ENCODE peak calls at places on chromosomes 12 and 14, in nine cellular contexts. H, V, M, Q, Z, Y, S, G and K are unnamed samples.
A peak's percentile ranks its signal among the peaks of the same experiment; 100 is the strongest.

GRCh38 chr12:127401005-127401404 is 866.0 kb upstream of the TMEM132C start:
- DNase-seq in Z (no peak), H (no peak), M (no peak), Y (no peak), S (no peak), V (no peak), Q (no peak), G (no peak), K (no peak)

GRCh38 chr12:65536876-65537661 is 258.6 kb downstream of the MSRB3 start:
- DNase-seq in M (no peak), H (no peak), Z (peak; percentile 95), V (no peak), Y (peak; percentile 9), G (no peak), Q (no peak), S (peak; percentile 98), K (no peak)

GRCh38 chr12:52452101-52452500 is at the start of gene KRT6B:
- DNase-seq in H (no peak), S (no peak), Y (no peak), M (no peak), Q (no peak), G (no peak), Z (peak; percentile 66), V (no peak), K (no peak)

GRCh38 chr14:103724116-103724515 is 8.5 kb downstream of the ZFYVE21 start:
- DNase-seq in V (no peak), H (no peak), Z (no peak), Y (no peak), M (peak; percentile 91), G (peak; percentile 39), Q (no peak), S (no peak), K (no peak)

GRCh38 chr12:110563702-110564470 is 19.2 kb downstream of the PPTC7 start:
- DNase-seq in H (no peak), Q (no peak), S (no peak), V (no peak), G (no peak), M (no peak), Y (no peak), Z (no peak), K (peak; percentile 48)

GRCh38 chr12:100141666-100141997 is 1.0 kb downstream of the BLTP3B start:
- DNase-seq in Z (peak; percentile 87), V (peak; percentile 31), H (peak; percentile 42), G (peak; percentile 10), S (peak; percentile 79), M (no peak), Q (no peak), Y (no peak), K (peak; percentile 59)

GRCh38 chr14:104321151-104322130 is 183.1 kb downstream of the KIF26A start:
- DNase-seq in H (no peak), V (no peak), G (no peak), Z (no peak), M (no peak), Y (no peak), Q (no peak), S (no peak), K (no peak)

GRCh38 chr14:60266021-60266937 is 17.3 kb downstream of the PPM1A start:
- DNase-seq in S (no peak), Z (peak; percentile 53), M (no peak), H (peak; percentile 14), Q (no peak), V (no peak), G (no peak), Y (no peak), K (no peak)

GRCh38 chr12:14766649-14767215 is 36.5 kb downstream of the WBP11 start:
- DNase-seq in Y (no peak), S (no peak), G (no peak), M (no peak), Q (no peak), V (no peak), H (no peak), Z (no peak), K (no peak)

GRCh38 chr14:91305650-91306431 is 61.3 kb upstream of the GPR68 start:
- DNase-seq in H (no peak), Q (no peak), G (no peak), Y (no peak), M (no peak), S (no peak), Z (no peak), V (no peak), K (no peak)

GRCh38 chr12:52280796-52281560 is 6.5 kb downstream of the KRT86 start:
- DNase-seq in Q (no peak), Y (no peak), S (peak; percentile 84), M (peak; percentile 56), Z (peak; percentile 99), V (no peak), H (no peak), G (no peak), K (peak; percentile 68)